ENCODE peak calls at places on chromosomes 5 and 9, in ten cellular contexts. M, A, L, Y, W, Q, F, I, B and N are unnamed samples.

GRCh38 chr9:111945216-111945615 is 48.6 kb downstream of the UGCG start:
- DNase-seq in Q (no peak), F (no peak), A (no peak), B (no peak), M (no peak), Y (no peak), L (no peak), I (no peak), W (peak; percentile 65), N (peak; percentile 57)

GRCh38 chr9:93298498-93299417 is 114.8 kb downstream of the WNK2 start:
- DNase-seq in I (no peak), A (peak; percentile 52), L (no peak), F (no peak), W (no peak), M (no peak), Y (no peak), Q (no peak), B (no peak), N (no peak)

GRCh38 chr5:170195876-170196275 is 36.9 kb upstream of the C5orf58 start:
- DNase-seq in W (no peak), M (no peak), I (no peak), L (no peak), Y (no peak), F (no peak), A (no peak), Q (no peak), B (no peak), N (no peak)

GRCh38 chr5:156375895-156376495 is 49.0 kb downstream of the SGCD start:
- DNase-seq in A (no peak), Y (no peak), W (peak; percentile 28), L (no peak), Q (no peak), M (no peak), I (no peak), B (no peak), F (no peak), N (no peak)

GRCh38 chr9:131524578-131525315 is 6.3 kb downstream of the UCK1 start:
- DNase-seq in W (no peak), A (peak; percentile 46), Y (no peak), F (no peak), M (no peak), B (no peak), Q (no peak), L (no peak), I (no peak), N (no peak)

GRCh38 chr5:36079200-36079761 is 12.6 kb upstream of the UGT3A2 start:
- DNase-seq in Q (peak; percentile 10), L (peak; percentile 62), Y (no peak), A (no peak), F (no peak), B (peak; percentile 91), W (peak; percentile 11), I (peak; percentile 65), M (no peak), N (no peak)

GRCh38 chr9:134626141-134626423 is 15.5 kb upstream of the COL5A1 start:
- DNase-seq in A (no peak), Q (no peak), I (no peak), W (no peak), F (no peak), M (no peak), B (no peak), Y (no peak), L (no peak), N (peak; percentile 9)

GRCh38 chr5:66757219-66757833 is 161.1 kb downstream of the MAST4 start:
- DNase-seq in Y (no peak), L (no peak), M (peak; percentile 63), Q (peak; percentile 6), A (no peak), F (no peak), I (peak; percentile 64), W (no peak), B (peak; percentile 44), N (no peak)

GRCh38 chr5:17991775-17992174 is 357.5 kb downstream of the TAF11L14 start:
- DNase-seq in M (no peak), B (no peak), F (no peak), Q (no peak), A (no peak), L (no peak), I (peak; percentile 4), W (no peak), Y (no peak), N (no peak)

GRCh38 chr9:135886147-135886981 is 21.0 kb downstream of the CAMSAP1 start:
- DNase-seq in B (no peak), F (no peak), Y (no peak), I (no peak), W (no peak), Q (no peak), A (no peak), L (no peak), M (no peak), N (no peak)

DNA sequence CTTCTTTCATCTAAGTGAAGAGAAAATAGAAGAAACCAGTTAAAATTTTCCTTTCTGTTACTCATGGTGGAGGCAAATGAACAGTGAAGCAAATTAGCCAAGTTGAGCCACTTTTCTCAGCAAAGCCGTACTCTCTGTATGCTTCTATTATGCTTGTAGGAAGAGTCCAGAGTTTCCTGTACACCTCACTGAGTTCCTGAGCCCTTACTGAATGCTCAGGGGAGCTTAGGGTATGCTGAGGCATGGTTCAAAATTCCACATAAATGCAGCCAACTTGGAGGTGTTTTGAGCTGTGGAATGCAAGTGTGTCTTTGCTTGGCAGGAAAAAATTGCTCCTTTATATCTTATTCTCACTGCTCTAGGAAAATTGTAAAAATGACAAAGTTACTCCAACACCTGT is 91.8 kb downstream of the FEM1C start:
- DNase-seq in F (no peak), B (no peak), A (no peak), M (no peak), Y (no peak), I (no peak), L (no peak), Q (no peak), W (no peak), N (no peak)
- H3K27ac ChIP-seq in F (no peak overlapping the region), B (no peak overlapping the region), A (no peak overlapping the region), M (no peak overlapping the region), Y (no peak overlapping the region), I (no peak overlapping the region), L (no peak overlapping the region), Q (no peak overlapping the region), W (no peak overlapping the region), N (peak overlapping the region; percentile 66)

DNA sequence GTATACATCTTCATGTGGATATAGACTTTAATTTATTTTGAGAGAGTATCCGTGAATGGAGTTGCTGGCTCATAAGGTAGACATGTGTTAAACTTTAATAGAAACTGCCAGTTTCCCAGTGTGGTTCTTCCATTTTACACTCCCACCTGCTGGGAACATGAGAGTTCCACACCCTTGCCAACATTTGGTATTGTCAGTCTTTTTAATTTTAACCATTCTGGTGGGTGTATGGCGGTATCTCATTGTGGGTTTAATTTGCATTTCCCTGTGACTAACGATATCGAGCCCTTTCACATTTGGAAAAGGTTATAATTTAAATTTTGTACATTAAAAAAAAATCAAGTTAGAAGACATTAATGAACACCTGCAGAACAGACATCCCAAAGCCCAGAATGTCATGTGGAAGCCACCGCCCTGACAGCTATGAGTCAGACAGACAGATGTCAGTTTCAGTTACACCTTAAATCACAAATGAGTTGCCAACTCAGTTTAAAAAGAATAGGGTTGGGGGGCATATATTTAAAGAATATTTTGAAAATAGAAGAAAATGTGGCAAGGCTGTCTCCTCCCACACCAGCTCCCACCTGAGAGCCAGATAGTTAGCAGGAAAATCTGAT is 36.9 kb downstream of the ANKRD33B start:
- DNase-seq in I (no peak), Y (no peak), A (no peak), F (no peak), M (no peak), B (no peak), Q (no peak), L (no peak), W (no peak), N (no peak)
- H3K4me3 ChIP-seq in I (no peak overlapping the region), Y (no peak overlapping the region), A (no peak overlapping the region), F (no peak overlapping the region), M (no peak overlapping the region), B (no peak overlapping the region), Q (no peak overlapping the region), L (no peak overlapping the region), W (peak overlapping the region; percentile 39), N (no peak overlapping the region)

DNA sequence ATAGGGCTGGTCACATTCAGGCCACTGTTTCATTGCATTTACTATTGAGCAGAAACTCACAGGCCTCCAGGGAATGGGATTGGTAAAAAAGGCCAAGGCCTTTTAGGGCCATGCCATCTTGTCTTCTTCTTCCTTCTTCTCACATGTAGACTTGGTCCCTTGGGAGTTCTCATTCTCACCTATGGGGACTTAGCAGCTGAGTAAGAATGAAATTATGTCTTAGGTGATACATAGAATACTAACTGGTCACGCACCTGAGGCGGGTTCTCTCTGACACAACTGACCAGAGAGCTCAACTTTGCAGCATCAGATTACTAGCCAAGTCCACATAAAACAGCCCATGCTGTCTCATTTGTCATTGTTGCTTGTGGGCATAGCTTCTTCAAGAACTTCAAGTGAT is 641.8 kb downstream of the EFNA5 start:
- DNase-seq in Y (no peak), I (no peak), W (no peak), L (no peak), A (no peak), Q (no peak), F (no peak), M (no peak), B (no peak), N (no peak)
- H3K27ac ChIP-seq in Y (no peak overlapping the region), I (no peak overlapping the region), W (no peak overlapping the region), L (no peak overlapping the region), A (no peak overlapping the region), Q (no peak overlapping the region), F (no peak overlapping the region), M (no peak overlapping the region), B (no peak overlapping the region), N (no peak overlapping the region)

DNA sequence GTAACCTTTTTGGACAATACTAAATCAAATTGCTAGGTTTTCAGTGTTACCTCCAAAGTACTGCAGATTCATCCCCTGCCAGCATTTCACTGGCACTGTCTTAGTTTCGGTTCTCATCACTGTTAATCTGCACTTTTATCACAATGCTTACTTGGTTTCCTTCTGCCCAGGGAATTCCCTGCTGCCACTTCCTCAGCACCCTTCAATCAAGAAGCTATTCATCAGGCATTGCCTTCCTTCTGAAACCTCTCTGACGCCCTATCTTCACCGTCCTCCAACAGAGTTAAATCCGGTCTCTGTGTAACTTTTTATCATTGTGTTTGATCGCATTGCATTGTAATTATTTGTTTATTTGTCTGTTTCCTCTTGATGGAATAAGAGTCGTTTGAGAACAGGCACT is 26.2 kb upstream of the LIFR start:
- DNase-seq in F (no peak), I (no peak), L (no peak), A (no peak), Y (no peak), Q (no peak), B (no peak), M (no peak), W (peak; percentile 7), N (no peak)
- H3K4me3 ChIP-seq in F (no peak overlapping the region), I (no peak overlapping the region), L (no peak overlapping the region), A (no peak overlapping the region), Y (no peak overlapping the region), Q (no peak overlapping the region), B (no peak overlapping the region), M (no peak overlapping the region), W (no peak overlapping the region), N (no peak overlapping the region)

DNA sequence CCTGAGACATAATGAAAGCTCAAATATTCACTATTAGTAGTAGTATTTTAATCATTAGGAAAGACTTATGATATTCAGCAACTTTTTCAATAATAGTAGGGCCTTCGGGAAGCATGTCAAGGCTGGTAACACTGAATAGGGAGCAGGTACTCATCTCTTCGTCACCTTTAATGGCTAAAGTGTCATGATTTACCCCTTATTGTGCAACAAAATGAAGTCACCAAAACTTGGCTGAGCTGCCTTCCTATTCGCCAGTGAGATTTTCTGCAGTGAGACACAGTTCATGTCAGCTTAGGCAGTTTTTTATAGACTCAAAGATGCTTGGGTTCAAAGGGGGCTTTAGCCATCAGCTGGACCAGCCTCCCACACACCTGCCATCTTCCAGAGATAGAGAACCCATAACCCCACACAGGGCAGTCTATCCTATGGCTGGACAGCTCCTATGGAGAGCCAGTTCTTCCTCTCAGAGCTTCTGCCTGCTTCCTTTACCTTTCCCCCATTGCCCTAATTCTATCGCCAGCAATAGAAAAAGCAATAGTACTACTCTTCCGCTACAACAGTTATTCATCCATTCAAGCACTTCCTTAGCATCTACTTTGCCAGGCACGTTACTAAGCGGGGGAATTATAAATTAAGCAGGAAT is 2.3 kb upstream of the CPLX2 start:
- DNase-seq in B (no peak), Q (no peak), Y (no peak), F (no peak), L (no peak), I (peak; percentile 20), M (no peak), W (no peak), A (no peak), N (no peak)
- H3K27ac ChIP-seq in B (no peak overlapping the region), Q (no peak overlapping the region), Y (no peak overlapping the region), F (no peak overlapping the region), L (no peak overlapping the region), I (no peak overlapping the region), M (no peak overlapping the region), W (no peak overlapping the region), A (no peak overlapping the region), N (no peak overlapping the region)